ENCODE peak calls at places on chromosomes 4 and X, in four cellular contexts. R is GM12891, H is NB4, E is stomach. G is an unnamed sample.

GRCh38 chr4:99979872-99980271 is 29.8 kb upstream of the H2AZ1 start:
- DNase-seq in R (no peak), H (no peak), E (no peak), G (no peak)

GRCh38 chr4:113871080-113871479 is 108.4 kb downstream of the ARSJ start:
- DNase-seq in R (no peak), H (no peak), E (no peak), G (no peak)

GRCh38 chr4:8525383-8526120 is 54.6 kb upstream of the GPR78 start:
- DNase-seq in R (no peak), H (no peak), E (no peak), G (no peak)

GRCh38 chrX:30781711-30782444 is 107.2 kb downstream of the TAB3 start:
- DNase-seq in R (no peak), H (no peak), E (no peak), G (no peak)

GRCh38 chrX:131235768-131236167 is 53.3 kb downstream of the IGSF1 start:
- DNase-seq in R (no peak), H (no peak), E (no peak), G (peak)

GRCh38 chrX:12955882-12956703 is 18.8 kb upstream of the TMSB4X start:
- DNase-seq in R (no peak), H (peak), E (peak), G (peak)

GRCh38 chr4:189059996-189060570 is 880.6 kb upstream of the FRG1 start:
- DNase-seq in R (no peak), H (no peak), E (no peak), G (no peak)

GRCh38 chr4:73679836-73680235 is 59.6 kb upstream of the RASSF6 start:
- DNase-seq in R (no peak), H (no peak), E (no peak), G (no peak)

GRCh38 chr4:30828290-30828926 is 108.2 kb downstream of the PCDH7 start:
- DNase-seq in R (no peak), H (no peak), E (no peak), G (no peak)

GRCh38 chrX:119605739-119606507 is at the start of gene NKRF:
- DNase-seq in R (peak), H (peak), E (peak), G (peak)

GRCh38 chr4:43089730-43090129 is 197.2 kb downstream of the GRXCR1 start:
- DNase-seq in R (no peak), H (no peak), E (no peak), G (no peak)

GRCh38 chr4:66330125-66330524 is 659.8 kb upstream of the EPHA5 start:
- DNase-seq in R (no peak), H (no peak), E (no peak), G (no peak)

GRCh38 chr4:2745981-2746806 is 9.9 kb downstream of the TNIP2 start:
- DNase-seq in R (peak), H (peak), E (peak), G (no peak)

GRCh38 chr4:149555146-149555545 is 260.5 kb downstream of the IQCM start:
- DNase-seq in R (no peak), H (no peak), E (no peak), G (no peak)

GRCh38 chr4:89929425-89930272 is 35.0 kb downstream of the MMRN1 start:
- DNase-seq in R (no peak), H (no peak), E (no peak), G (no peak)

GRCh38 chrX:150872773-150873336 is 25.6 kb downstream of the CD99L2 start:
- DNase-seq in R (no peak), H (no peak), E (no peak), G (no peak)

GRCh38 chrX:46758163-46758955 is 559 bp downstream of the SLC9A7 start:
- DNase-seq in R (no peak), H (no peak), E (no peak), G (no peak)

GRCh38 chrX:70168238-70169188 is 8.8 kb upstream of the DGAT2L6 start:
- DNase-seq in R (no peak), H (peak), E (no peak), G (peak)

DNA sequence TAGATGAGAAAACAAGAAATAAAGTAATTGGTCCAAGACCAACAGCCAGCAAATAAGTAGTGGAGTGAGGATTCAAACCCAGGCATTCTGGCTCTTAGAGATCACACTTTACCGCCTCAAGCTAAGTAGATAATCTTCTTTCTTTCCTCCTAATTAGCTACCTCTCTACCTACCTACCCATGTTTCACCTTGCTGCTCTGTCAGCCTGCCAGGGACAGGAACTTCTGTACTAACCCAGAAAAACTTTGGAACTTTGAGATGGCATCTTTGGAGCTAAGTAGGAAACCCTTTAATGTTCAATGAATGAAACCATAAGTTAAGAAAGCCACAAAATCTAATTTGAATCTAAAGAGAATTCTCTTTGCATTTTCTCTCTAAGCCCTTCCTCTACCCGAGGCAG is 145.2 kb downstream of the CHRNA9 start:
- DNase-seq in R (no peak), H (no peak), E (no peak), G (no peak)
- TF ChIP-seq POLR2A in R (no peak), H (no peak), E (no peak), G (no peak)

GRCh38 chrX:33210156-33210555 is 1.2 kb downstream of the DMD start:
- DNase-seq in R (no peak), H (no peak), E (no peak), G (no peak)

GRCh38 chrX:33207056-33207455 is 4.3 kb downstream of the DMD start:
- DNase-seq in R (no peak), H (no peak), E (no peak), G (no peak)

DNA sequence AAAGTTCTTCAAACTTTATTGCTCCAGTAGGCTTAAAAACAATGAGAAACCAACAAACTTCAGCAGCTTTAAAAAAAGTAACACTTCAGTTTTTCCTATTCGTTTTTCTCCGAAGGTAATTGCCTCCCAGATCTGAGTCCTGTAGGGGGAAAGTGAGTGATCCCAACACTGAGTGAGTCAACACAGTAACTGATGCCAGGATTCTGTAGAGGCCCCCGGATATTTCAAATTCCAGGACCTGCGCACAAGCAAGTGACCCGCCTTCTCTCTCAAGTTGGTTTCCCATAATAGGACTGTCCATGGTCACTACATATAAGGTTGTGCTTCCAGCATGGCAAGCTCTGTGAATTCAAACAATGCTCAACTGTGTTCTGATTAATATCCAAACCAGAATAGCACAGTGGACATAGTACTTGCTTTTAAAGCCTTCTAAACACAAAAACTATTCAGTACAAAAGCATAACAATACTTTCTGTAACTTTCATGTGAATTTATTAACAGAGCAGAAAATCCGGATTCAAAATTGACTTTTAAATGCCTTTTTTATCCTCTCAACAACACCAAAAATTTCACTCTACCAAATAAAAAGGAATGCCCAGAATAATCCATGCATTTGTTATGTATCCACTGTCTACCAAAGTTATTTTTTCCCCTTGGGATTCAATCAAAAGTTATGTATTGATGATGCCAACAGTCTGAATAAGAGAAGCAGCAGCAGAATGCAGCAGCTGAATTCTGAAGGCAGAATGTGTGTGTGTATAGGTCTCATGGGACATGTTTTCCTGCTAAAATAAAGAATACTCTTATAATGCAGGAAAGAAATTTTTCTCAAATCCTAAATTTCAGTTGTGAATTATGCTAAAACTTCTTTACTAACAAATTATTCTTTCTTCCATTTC is at the start of gene DMD:
- DNase-seq in R (no peak), H (no peak), E (no peak), G (no peak)
- TF ChIP-seq POLR2A in R (no peak), H (no peak), E (no peak), G (no peak)

GRCh38 chr4:10074076-10074766 is 42.4 kb downstream of the WDR1 start:
- DNase-seq in R (no peak), H (no peak), E (no peak), G (no peak)
- TF ChIP-seq POLR2A in R (no peak), H (no peak), E (no peak), G (no peak)

DNA sequence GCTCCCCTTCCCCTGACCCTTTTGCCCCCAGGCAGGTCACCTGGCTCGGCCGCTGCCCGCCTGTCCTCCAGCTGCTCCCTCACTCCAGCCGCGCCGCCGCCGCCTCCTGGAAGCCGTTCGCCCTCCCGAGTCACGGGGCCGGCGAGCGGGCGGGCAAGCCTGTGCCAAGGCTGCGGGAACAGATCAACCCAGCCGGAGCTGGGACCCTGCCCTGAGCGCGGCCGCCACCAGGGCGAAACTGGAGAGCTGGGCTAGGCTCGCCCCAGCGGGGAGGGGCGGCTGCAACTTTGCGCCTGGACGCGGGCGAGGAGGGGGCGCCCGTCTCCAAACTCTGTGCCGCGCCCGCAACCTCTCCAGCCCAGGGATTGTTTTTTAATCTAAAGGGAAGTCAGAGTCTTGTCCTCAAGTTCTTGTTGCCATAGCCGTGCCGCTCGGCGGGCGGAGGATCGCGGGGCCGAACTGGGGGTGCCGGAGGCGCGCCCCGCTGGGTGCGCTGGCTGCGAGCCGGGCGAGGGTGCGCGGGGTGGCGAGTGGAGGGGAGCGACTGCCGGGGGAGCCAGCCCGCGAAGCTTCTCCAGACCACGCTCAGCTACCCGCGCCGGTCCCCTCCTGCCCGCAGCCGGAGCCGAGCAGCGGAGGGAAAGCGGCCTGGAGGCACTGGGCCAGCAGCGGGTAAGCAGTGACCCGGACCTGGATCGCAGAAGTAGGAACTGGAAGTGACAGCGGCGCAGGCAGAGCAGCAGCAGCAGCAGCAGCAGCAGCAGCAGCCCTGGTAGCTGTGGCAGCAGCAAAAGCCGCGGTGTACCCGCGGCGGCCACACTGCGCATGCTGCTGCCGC is 13.4 kb downstream of the ARHGEF6 start:
- DNase-seq in R (peak), H (peak), E (peak), G (peak)
- TF ChIP-seq POLR2A in R (no peak), H (no peak), E (no peak), G (peak)

G was measured in K562.